ENCODE peak calls at places on chromosomes 2 and 18, in five cellular contexts. E, B, U, O and S are unnamed samples.

GRCh38 chr2:241645915-241646250 is 8.4 kb downstream of the ATG4B start:
- DNase-seq in O (no peak), B (no peak), U (no peak), E (no peak), S (no peak)

GRCh38 chr18:51184092-51184458 is 13.4 kb downstream of the MEX3C start:
- DNase-seq in O (no peak), E (no peak), B (no peak), U (no peak), S (no peak)

GRCh38 chr18:3914833-3915598 is 465.0 kb downstream of the TGIF1 start:
- DNase-seq in U (no peak), B (no peak), E (no peak), O (no peak), S (no peak)

GRCh38 chr2:12803616-12804015 is 86.9 kb downstream of the TRIB2 start:
- DNase-seq in U (no peak), E (no peak), B (no peak), O (no peak), S (no peak)

GRCh38 chr2:55776966-55777365 is 83.3 kb upstream of the PNPT1 start:
- DNase-seq in U (no peak), E (no peak), O (no peak), B (no peak), S (no peak)

GRCh38 chr2:165720526-165720925 is 73.5 kb downstream of the GALNT3 start:
- DNase-seq in B (no peak), E (no peak), O (no peak), U (peak; percentile 61), S (peak; percentile 24)

GRCh38 chr2:143225931-143226330 is 96.7 kb downstream of the ARHGAP15 start:
- DNase-seq in E (no peak), O (no peak), B (no peak), U (no peak), S (no peak)

GRCh38 chr2:220043993-220044335 is 416.5 kb downstream of the SLC4A3 start:
- DNase-seq in O (no peak), U (no peak), B (peak; percentile 22), E (no peak), S (no peak)

GRCh38 chr2:119760876-119761275 is 1.2 kb downstream of the PTPN4 start:
- DNase-seq in U (peak; percentile 53), B (no peak), E (no peak), O (peak; percentile 52), S (no peak)

GRCh38 chr18:76963951-76964350 is 141.6 kb downstream of the ZNF236 start:
- DNase-seq in U (no peak), B (no peak), O (no peak), E (no peak), S (no peak)

GRCh38 chr2:109005686-109006204 is 16.7 kb upstream of the EDAR start:
- DNase-seq in B (no peak), E (no peak), O (no peak), U (peak; percentile 21), S (no peak)

GRCh38 chr2:42794271-42795046 is 2.1 kb upstream of the HAAO start:
- DNase-seq in E (no peak), O (peak; percentile 47), U (peak; percentile 38), B (no peak), S (no peak)

GRCh38 chr2:240502430-240503121 is 55.2 kb downstream of the ANKMY1 start:
- DNase-seq in E (no peak), B (no peak), U (no peak), O (no peak), S (no peak)

GRCh38 chr2:195652916-195653315 is 4.1 kb upstream of the SLC39A10 start:
- DNase-seq in O (no peak), E (no peak), U (peak; percentile 21), B (no peak), S (no peak)

GRCh38 chr2:46177461-46178089 is 119.6 kb upstream of the EPAS1 start:
- DNase-seq in U (peak; percentile 57), E (no peak), O (no peak), B (no peak), S (no peak)

GRCh38 chr2:226799976-226800940 is 638 bp upstream of the IRS1 start:
- DNase-seq in O (peak; percentile 65), U (peak; percentile 29), B (no peak), E (no peak), S (no peak)

GRCh38 chr2:198098918-198099317 is 294.5 kb downstream of the PLCL1 start:
- DNase-seq in O (no peak), E (no peak), U (no peak), B (peak; percentile 18), S (no peak)

GRCh38 chr2:60480089-60480773 is 73.2 kb downstream of the BCL11A start:
- DNase-seq in U (no peak), E (no peak), O (peak; percentile 19), B (no peak), S (no peak)

GRCh38 chr2:77813614-77814013 is 291.4 kb upstream of the LRRTM4 start:
- DNase-seq in U (no peak), B (no peak), E (no peak), O (peak; percentile 17), S (no peak)

GRCh38 chr18:76494541-76495403 is at the start of gene ZNF516:
- DNase-seq in B (no peak), U (peak; percentile 42), E (no peak), O (no peak), S (no peak)

GRCh38 chr18:55587341-55588000 is 521 bp downstream of the TCF4 start:
- DNase-seq in B (no peak), O (no peak), E (no peak), U (peak; percentile 67), S (no peak)

GRCh38 chr2:60104514-60105501 is 448.6 kb downstream of the BCL11A start:
- DNase-seq in U (no peak), O (no peak), E (no peak), B (peak; percentile 15), S (no peak)

GRCh38 chr18:61637319-61637718 is 255.5 kb downstream of the RNF152 start:
- DNase-seq in B (no peak), U (no peak), E (no peak), O (no peak), S (no peak)

GRCh38 chr2:6923319-6923718 is 6.1 kb downstream of the RNF144A start:
- DNase-seq in O (no peak), U (no peak), E (no peak), B (no peak), S (no peak)

GRCh38 chr2:223920109-223920508 is 25.0 kb downstream of the WDFY1 start:
- DNase-seq in O (no peak), U (no peak), B (no peak), E (no peak), S (no peak)

GRCh38 chr2:188518391-188518790 is 226.7 kb downstream of the GULP1 start:
- DNase-seq in O (no peak), E (no peak), B (peak; percentile 71), U (peak; percentile 58), S (no peak)

GRCh38 chr2:226131299-226131784 is 668.3 kb downstream of the IRS1 start:
- DNase-seq in O (no peak), E (no peak), U (peak; percentile 50), B (no peak), S (no peak)

GRCh38 chr2:46776687-46777327 is 138.8 kb downstream of the MCFD2 start:
- DNase-seq in O (peak; percentile 74), U (peak; percentile 80), E (peak; percentile 6), B (no peak), S (no peak)

GRCh38 chr2:239889641-239890055 is 135.5 kb downstream of the NDUFA10 start:
- DNase-seq in B (no peak), U (no peak), E (no peak), O (no peak), S (no peak)

GRCh38 chr2:202429164-202429980 is 53.2 kb downstream of the BMPR2 start:
- DNase-seq in B (no peak), O (no peak), U (peak; percentile 95), E (no peak), S (peak; percentile 31)

GRCh38 chr2:199404841-199405240 is 52.9 kb downstream of the SATB2 start:
- DNase-seq in E (no peak), O (no peak), B (peak; percentile 54), U (peak; percentile 33), S (no peak)

GRCh38 chr18:45920367-45920766 is 46.8 kb downstream of the EPG5 start:
- DNase-seq in B (peak; percentile 20), U (peak; percentile 86), E (no peak), O (peak; percentile 29), S (peak; percentile 73)

GRCh38 chr2:8656160-8656641 is 25.7 kb upstream of the ID2 start:
- DNase-seq in U (no peak), E (no peak), O (peak; percentile 19), B (no peak), S (no peak)

GRCh38 chr2:44429034-44429433 is 67.3 kb downstream of the CAMKMT start:
- DNase-seq in O (peak; percentile 19), E (no peak), B (no peak), U (peak; percentile 10), S (no peak)

GRCh38 chr2:10344105-10345066 is 41.7 kb downstream of the HPCAL1 start:
- DNase-seq in E (no peak), U (no peak), B (no peak), O (no peak), S (peak; percentile 31)

GRCh38 chr2:120632796-120633646 is 102.6 kb upstream of the GLI2 start:
- DNase-seq in U (no peak), O (no peak), E (no peak), B (no peak), S (no peak)

GRCh38 chr2:4745056-4745455 is 947.1 kb upstream of the SOX11 start:
- DNase-seq in O (no peak), E (no peak), B (no peak), U (no peak), S (no peak)